ENCODE peak calls at places on chromosomes 7 and 10, in nine cellular contexts. W, G, B, Y, D, T, C, O and E are unnamed samples.

GRCh38 chr7:142960955-142961512 is 1.1 kb downstream of the KEL start:
- DNase-seq in G (no peak), B (no peak), Y (no peak), D (no peak), O (no peak), T (no peak), C (no peak), W (no peak), E (no peak)

GRCh38 chr10:30070001-30070759 is 10.8 kb upstream of the JCAD start:
- DNase-seq in O (no peak), D (no peak), T (no peak), W (peak), G (no peak), B (no peak), C (no peak), Y (no peak), E (no peak)

GRCh38 chr7:23234569-23235296 is 11.8 kb upstream of the GPNMB start:
- DNase-seq in B (no peak), C (no peak), Y (no peak), W (no peak), D (no peak), T (no peak), O (no peak), G (no peak), E (no peak)

GRCh38 chr10:118799779-118800178 is 45.0 kb upstream of the CACUL1 start:
- DNase-seq in G (peak), D (no peak), O (no peak), W (no peak), C (no peak), Y (no peak), T (no peak), B (no peak), E (no peak)

GRCh38 chr7:151167197-151167911 is at the start of gene GBX1:
- DNase-seq in G (no peak), C (no peak), D (no peak), Y (no peak), T (no peak), O (peak), W (no peak), B (peak), E (no peak)

GRCh38 chr7:151813997-151814396 is 62.9 kb downstream of the PRKAG2 start:
- DNase-seq in W (no peak), O (no peak), D (no peak), T (no peak), C (no peak), Y (no peak), G (peak), B (no peak), E (no peak)

GRCh38 chr10:23172846-23173548 is 19.1 kb upstream of the PTF1A start:
- DNase-seq in D (no peak), B (no peak), O (peak), G (no peak), W (no peak), C (no peak), T (no peak), Y (no peak), E (no peak)

GRCh38 chr10:30151581-30152389 is 92.4 kb upstream of the JCAD start:
- DNase-seq in B (no peak), G (peak), W (peak), D (no peak), C (peak), T (peak), Y (no peak), O (no peak), E (peak)

GRCh38 chr7:27151945-27152815 is at the start of gene HOXA3:
- DNase-seq in C (no peak), G (peak), Y (peak), B (no peak), D (peak), T (peak), O (no peak), W (peak), E (no peak)

GRCh38 chr7:2012981-2013380 is 219.8 kb downstream of the MAD1L1 start:
- DNase-seq in C (no peak), G (peak), Y (no peak), W (no peak), D (peak), T (no peak), O (peak), B (no peak), E (peak)

GRCh38 chr10:6023661-6024333 is 38.4 kb downstream of the IL2RA start:
- DNase-seq in Y (peak), G (no peak), T (no peak), C (no peak), O (no peak), W (no peak), B (no peak), D (no peak), E (no peak)

GRCh38 chr7:3243256-3243655 is 57.8 kb upstream of the SDK1 start:
- DNase-seq in O (no peak), Y (no peak), G (no peak), W (no peak), C (no peak), T (no peak), D (no peak), B (no peak), E (no peak)

GRCh38 chr10:116765549-116766162 is 23.3 kb upstream of the HSPA12A start:
- DNase-seq in W (no peak), O (no peak), D (no peak), B (peak), Y (peak), T (no peak), C (no peak), G (no peak), E (no peak)

GRCh38 chr7:27277628-27278027 is 35.0 kb downstream of the EVX1 start:
- DNase-seq in T (no peak), Y (peak), C (no peak), W (no peak), B (no peak), O (no peak), G (peak), D (no peak), E (no peak)

GRCh38 chr7:150778014-150778737 is 22.0 kb downstream of the TMEM176B start:
- DNase-seq in Y (no peak), O (no peak), C (no peak), T (no peak), G (no peak), W (no peak), D (no peak), B (no peak), E (no peak)

GRCh38 chr10:88027570-88027969 is 164.1 kb downstream of the PTEN start:
- DNase-seq in D (no peak), Y (no peak), W (no peak), C (no peak), B (peak), G (no peak), T (no peak), O (no peak), E (no peak)

GRCh38 chr10:22825841-22826240 is 102.0 kb upstream of the ARMC3 start:
- DNase-seq in W (no peak), B (no peak), C (no peak), D (no peak), G (no peak), T (no peak), Y (no peak), O (no peak), E (peak)

GRCh38 chr7:152674860-152675760 is 831 bp downstream of the XRCC2 start:
- DNase-seq in Y (no peak), O (no peak), W (no peak), G (peak), D (no peak), T (no peak), B (no peak), C (peak), E (no peak)

GRCh38 chr10:95475827-95476481 is 85.2 kb downstream of the SORBS1 start:
- DNase-seq in B (no peak), W (no peak), T (no peak), D (no peak), O (no peak), C (no peak), Y (peak), G (no peak), E (no peak)

GRCh38 chr7:110557136-110557535 is 533.8 kb upstream of the LRRN3 start:
- DNase-seq in T (no peak), Y (no peak), B (no peak), W (no peak), C (no peak), O (no peak), G (no peak), D (no peak), E (no peak)

GRCh38 chr7:925601-926000 is 28.9 kb downstream of the ADAP1 start:
- DNase-seq in T (no peak), C (no peak), O (no peak), Y (peak), D (peak), G (no peak), W (no peak), B (no peak), E (peak)

GRCh38 chr7:16695621-16696237 is 49.7 kb downstream of the BZW2 start:
- DNase-seq in G (peak), B (peak), C (peak), O (peak), W (peak), T (no peak), Y (peak), D (no peak), E (no peak)

GRCh38 chr10:18400201-18400910 is 251.0 kb downstream of the NSUN6 start:
- DNase-seq in D (no peak), G (peak), T (no peak), B (no peak), O (peak), C (no peak), Y (peak), W (no peak), E (no peak)

GRCh38 chr7:155706376-155706775 is 61.9 kb downstream of the RBM33 start:
- DNase-seq in D (no peak), T (no peak), G (no peak), Y (no peak), O (no peak), W (no peak), B (no peak), C (no peak), E (no peak)

GRCh38 chr10:23283680-23284079 is 60.9 kb downstream of the C10orf67 start:
- DNase-seq in D (no peak), G (no peak), O (no peak), Y (no peak), B (no peak), C (no peak), W (no peak), T (no peak), E (no peak)

GRCh38 chr10:104273899-104274575 is 5.1 kb downstream of the GSTO2 start:
- DNase-seq in B (no peak), O (no peak), G (no peak), D (no peak), W (no peak), T (no peak), C (no peak), Y (no peak), E (no peak)

GRCh38 chr10:118272090-118272775 is 69.9 kb downstream of the FAM204A start:
- DNase-seq in O (peak), G (peak), T (no peak), C (no peak), B (no peak), Y (peak), D (no peak), W (no peak), E (no peak)

GRCh38 chr7:14858410-14858809 is 44.1 kb downstream of the DGKB start:
- DNase-seq in T (no peak), C (no peak), G (no peak), O (no peak), B (no peak), D (no peak), Y (no peak), W (no peak), E (no peak)

GRCh38 chr7:128747327-128748079 is 8.3 kb downstream of the CALU start:
- DNase-seq in C (no peak), D (no peak), O (no peak), G (no peak), B (no peak), T (no peak), W (no peak), Y (no peak), E (no peak)

GRCh38 chr10:34682580-34682979 is 132.5 kb downstream of the PARD3 start:
- DNase-seq in B (no peak), C (no peak), T (no peak), G (no peak), D (no peak), Y (no peak), W (no peak), O (no peak), E (no peak)

GRCh38 chr7:97008275-97008917 is 3.0 kb downstream of the DLX6 start:
- DNase-seq in G (no peak), B (no peak), C (no peak), T (no peak), W (no peak), D (no peak), O (no peak), Y (no peak), E (no peak)

GRCh38 chr7:118872568-118872967 is 648.1 kb downstream of the ANKRD7 start:
- DNase-seq in B (no peak), G (no peak), Y (no peak), C (no peak), T (no peak), O (no peak), W (no peak), D (no peak), E (no peak)

GRCh38 chr7:83101540-83101939 is 61.1 kb downstream of the PCLO start:
- DNase-seq in T (no peak), W (no peak), O (no peak), D (no peak), G (no peak), Y (no peak), B (no peak), C (no peak), E (no peak)

GRCh38 chr10:73906524-73907447 is 4.1 kb upstream of the PLAU start:
- DNase-seq in B (no peak), T (peak), G (peak), C (peak), Y (peak), D (peak), O (no peak), W (no peak), E (peak)

GRCh38 chr7:15015545-15016314 is 113.2 kb upstream of the DGKB start:
- DNase-seq in D (no peak), G (peak), O (peak), B (peak), C (peak), W (peak), T (no peak), Y (peak), E (no peak)

GRCh38 chr7:3730271-3730670 is 429.2 kb downstream of the SDK1 start:
- DNase-seq in Y (no peak), O (no peak), C (no peak), B (no peak), G (peak), W (no peak), T (no peak), D (no peak), E (no peak)

GRCh38 chr10:97714401-97715258 is 1.1 kb downstream of the MARVELD1 start:
- DNase-seq in G (peak), C (peak), Y (peak), B (peak), O (peak), W (no peak), T (peak), D (peak), E (peak)

GRCh38 chr10:104337527-104337984 is 709 bp downstream of the ITPRIP start:
- DNase-seq in C (no peak), D (no peak), O (peak), Y (peak), B (peak), T (no peak), G (peak), W (no peak), E (peak)

GRCh38 chr10:1107679-1108078 is 51.5 kb downstream of the WDR37 start:
- DNase-seq in G (no peak), C (no peak), B (no peak), Y (peak), T (no peak), O (no peak), D (no peak), W (no peak), E (no peak)